ENCODE peak calls at places on chromosome 12, in five cellular contexts. V, X, S, O and K are unnamed samples.

GRCh38 chr12:95337176-95337575 is 119.6 kb downstream of the VEZT start:
- DNase-seq in V (no peak), X (no peak), S (no peak), O (peak; percentile 12), K (no peak)

GRCh38 chr12:19894803-19895202 is 455.5 kb downstream of the AEBP2 start:
- DNase-seq in V (no peak), X (no peak), S (no peak), O (peak; percentile 21), K (no peak)

GRCh38 chr12:33438890-33439586 is 581 bp downstream of the SYT10 start:
- DNase-seq in V (peak; percentile 35), X (no peak), S (peak; percentile 65), O (no peak), K (peak; percentile 87)

GRCh38 chr12:110768960-110769359 is 26.3 kb upstream of the PPP1CC start:
- DNase-seq in V (peak; percentile 15), X (no peak), S (no peak), O (no peak), K (no peak)

GRCh38 chr12:42213023-42213422 is 25.0 kb downstream of the YAF2 start:
- DNase-seq in V (no peak), X (no peak), S (no peak), O (peak; percentile 59), K (no peak)

GRCh38 chr12:3931206-3931605 is 58.0 kb upstream of the PARP11 start:
- DNase-seq in V (no peak), X (no peak), S (no peak), O (no peak), K (no peak)

GRCh38 chr12:64551676-64552075 is 58.6 kb upstream of the RASSF3 start:
- DNase-seq in V (no peak), X (no peak), S (no peak), O (no peak), K (no peak)

GRCh38 chr12:27781680-27782079 is 1.6 kb upstream of the MANSC4 start:
- DNase-seq in V (no peak), X (no peak), S (no peak), O (peak; percentile 67), K (no peak)

GRCh38 chr12:57219993-57220728 is 3.6 kb downstream of the NXPH4 start:
- DNase-seq in V (no peak), X (no peak), S (no peak), O (no peak), K (no peak)

GRCh38 chr12:77324763-77325468 is 259.5 kb upstream of the E2F7 start:
- DNase-seq in V (peak; percentile 96), X (peak; percentile 33), S (peak; percentile 85), O (peak; percentile 61), K (peak; percentile 96)

GRCh38 chr12:118402251-118402650 is 25.9 kb downstream of the SUDS3 start:
- DNase-seq in V (peak; percentile 90), X (no peak), S (no peak), O (peak; percentile 93), K (no peak)

GRCh38 chr12:51395283-51396230 is 4.4 kb upstream of the GALNT6 start:
- DNase-seq in V (no peak), X (no peak), S (no peak), O (no peak), K (peak; percentile 79)

GRCh38 chr12:46787496-46788055 is 38.2 kb downstream of the SLC38A4 start:
- DNase-seq in V (no peak), X (no peak), S (no peak), O (no peak), K (no peak)

GRCh38 chr12:62841841-62842240 is 93.1 kb downstream of the PPM1H start:
- DNase-seq in V (no peak), X (no peak), S (no peak), O (no peak), K (no peak)

GRCh38 chr12:3218150-3218845 is 141.1 kb downstream of the TSPAN9 start:
- DNase-seq in V (peak; percentile 99), X (no peak), S (no peak), O (peak; percentile 78), K (no peak)

GRCh38 chr12:103046154-103046553 is 88.7 kb downstream of the ASCL1 start:
- DNase-seq in V (no peak), X (no peak), S (no peak), O (no peak), K (no peak)

GRCh38 chr12:116547955-116548471 is 11.2 kb upstream of the MAP1LC3B2 start:
- DNase-seq in V (no peak), X (no peak), S (no peak), O (peak; percentile 55), K (no peak)

GRCh38 chr12:118055144-118055557 is 5.8 kb downstream of the WSB2 start:
- DNase-seq in V (no peak), X (peak; percentile 68), S (no peak), O (peak; percentile 22), K (peak; percentile 89)

GRCh38 chr12:20950248-20950647 is 139.7 kb downstream of the SLCO1B3 start:
- DNase-seq in V (peak; percentile 27), X (peak; percentile 6), S (no peak), O (no peak), K (no peak)

GRCh38 chr12:52900166-52900895 is 4.5 kb downstream of the KRT8 start:
- DNase-seq in V (no peak), X (no peak), S (no peak), O (no peak), K (no peak)

GRCh38 chr12:46268349-46268616 is 560 bp downstream of the SLC38A1 start:
- DNase-seq in V (peak; percentile 62), X (no peak), S (peak; percentile 67), O (peak; percentile 19), K (no peak)

GRCh38 chr12:3662516-3662915 is 90.4 kb downstream of the CRACR2A start:
- DNase-seq in V (no peak), X (peak; percentile 3), S (no peak), O (no peak), K (no peak)

GRCh38 chr12:45200497-45201043 is 15.3 kb upstream of the ANO6 start:
- DNase-seq in V (no peak), X (peak; percentile 48), S (no peak), O (peak; percentile 36), K (no peak)

GRCh38 chr12:124080649-124081048 is 107.6 kb downstream of the ZNF664 start:
- DNase-seq in V (no peak), X (no peak), S (no peak), O (no peak), K (no peak)

GRCh38 chr12:38137287-38137686 is 179.3 kb upstream of the ALG10B start:
- DNase-seq in V (no peak), X (no peak), S (no peak), O (no peak), K (no peak)
- H3K9me3 ChIP-seq in V (no peaks in the 10 kb centered on the region), X (no peaks in the 10 kb centered on the region), S (no peaks in the 10 kb centered on the region), O (no peaks in the 10 kb centered on the region), K (peaks cover 45% of the 10 kb centered on the region)

GRCh38 chr12:112116232-112117060 is 7.9 kb upstream of the NAA25 start:
- DNase-seq in V (peak; percentile 62), X (peak; percentile 83), S (peak; percentile 75), O (peak; percentile 61), K (peak; percentile 98)

GRCh38 chr12:112107728-112108447 is 695 bp downstream of the NAA25 start:
- DNase-seq in V (peak; percentile 80), X (no peak), S (peak; percentile 65), O (no peak), K (peak; percentile 77)

GRCh38 chr12:112115259-112116045 is 6.9 kb upstream of the NAA25 start:
- DNase-seq in V (no peak), X (no peak), S (no peak), O (no peak), K (peak; percentile 38)

GRCh38 chr12:112112423-112113132 is 4.0 kb upstream of the NAA25 start:
- DNase-seq in V (no peak), X (no peak), S (no peak), O (no peak), K (peak; percentile 76)

GRCh38 chr12:112111931-112112330 is 3.3 kb upstream of the NAA25 start:
- DNase-seq in V (no peak), X (no peak), S (peak; percentile 75), O (no peak), K (no peak)
- TF ChIP-seq CTCF in V (no peak), X (peak; percentile 48), S (no peak), O (no peak), K (no peak)

GRCh38 chr12:125185740-125186470 is 120.7 kb downstream of the AACS start:
- DNase-seq in V (peak; percentile 98), X (peak; percentile 53), S (peak; percentile 89), O (peak; percentile 44), K (peak; percentile 98)

GRCh38 chr12:125183187-125184067 is 118.2 kb downstream of the AACS start:
- DNase-seq in V (peak; percentile 100), X (peak; percentile 39), S (peak; percentile 86), O (peak; percentile 66), K (peak; percentile 97)

GRCh38 chr12:125184213-125184952 is 119.1 kb downstream of the AACS start:
- DNase-seq in V (no peak), X (no peak), S (no peak), O (no peak), K (peak; percentile 74)

GRCh38 chr12:125186471-125187147 is 121.4 kb downstream of the AACS start:
- DNase-seq in V (peak; percentile 93), X (no peak), S (no peak), O (no peak), K (peak; percentile 84)

DNA sequence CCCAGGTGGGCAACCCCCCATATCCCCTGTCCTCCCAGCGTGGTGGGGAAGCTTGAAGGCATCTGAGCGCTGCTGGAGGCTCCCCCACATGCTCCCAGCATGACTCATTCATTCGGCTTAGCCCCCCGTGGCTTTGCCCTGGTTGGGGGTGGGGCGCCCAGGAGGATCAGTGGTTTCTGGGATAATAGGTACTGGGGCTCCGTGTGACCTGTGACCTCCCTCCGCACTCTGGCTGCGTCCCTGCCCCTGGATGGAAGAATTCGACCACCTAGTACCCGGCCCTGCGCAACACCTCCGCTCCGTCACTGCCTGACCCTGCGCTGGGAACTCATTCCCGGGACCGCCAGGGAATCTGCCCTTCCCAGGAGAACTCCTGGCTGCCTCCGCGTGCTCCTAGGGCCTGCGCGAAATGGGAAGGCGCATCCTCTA is 120.1 kb downstream of the AACS start:
- DNase-seq in V (no peak), X (no peak), S (no peak), O (no peak), K (peak; percentile 92)
- H3K27me3 ChIP-seq in V (peaks cover 30% of the 10 kb centered on the region), X (peaks cover 19% of the 10 kb centered on the region), S (peaks cover 54% of the 10 kb centered on the region), O (peaks cover 49% of the 10 kb centered on the region), K (peaks cover 76% of the 10 kb centered on the region)

GRCh38 chr12:129558036-129558435 is 345.8 kb downstream of the TMEM132D start:
- DNase-seq in V (no peak), X (no peak), S (no peak), O (no peak), K (peak; percentile 3)
- H3K9me3 ChIP-seq in V (no peaks in the 10 kb centered on the region), X (peaks cover 27% of the 10 kb centered on the region), S (no peaks in the 10 kb centered on the region), O (peaks cover 27% of the 10 kb centered on the region), K (peaks cover 4% of the 10 kb centered on the region)

DNA sequence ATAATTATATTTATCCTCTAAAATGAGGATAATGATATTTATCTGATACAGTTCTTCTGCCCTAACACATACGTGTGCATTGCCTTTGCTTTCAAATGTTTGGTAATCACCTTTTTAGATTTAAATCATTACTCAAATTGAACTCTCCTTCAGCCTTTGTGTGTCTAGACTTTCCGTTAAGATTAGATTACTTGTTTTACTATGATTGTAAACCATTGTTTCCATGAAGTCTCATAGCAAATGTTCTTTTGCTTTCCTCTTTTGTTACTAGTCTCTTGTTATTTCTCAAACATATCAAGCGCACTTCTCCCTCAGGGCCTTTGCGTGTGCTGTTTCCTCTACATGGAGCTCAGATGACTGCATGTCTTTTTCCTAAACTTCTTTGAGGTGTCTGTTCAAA is 63.7 kb downstream of the ETV6 start:
- DNase-seq in V (no peak), X (no peak), S (no peak), O (no peak), K (no peak)
- TF ChIP-seq CTCF in V (no peak), X (no peak), S (no peak), O (no peak), K (no peak)